ENCODE peak calls at places on chromosomes 1 and 21, in eight cellular contexts. One of them, this sample, is unnamed.

GRCh38 chr1:147479864-147480564 is 61.3 kb upstream of the BCL9 start:
- DNase-seq in RPMI8226: no peak
- DNase-seq in NCI-H1694 treated with DMSO at 0.1 percent for 48 hours: no peak
- DNase-seq in HuH-7: peak
- DNase-seq in GM19239: no peak
- DNase-seq in HEK293T: no peak
- DNase-seq in GM13977: no peak
- DNase-seq in mammary epithelial cell: no peak
- DNase-seq in this sample: no peak

GRCh38 chr1:188906921-188907641 is 1570.6 kb downstream of the BRINP3 start:
- DNase-seq in RPMI8226: no peak
- DNase-seq in NCI-H1694 treated with DMSO at 0.1 percent for 48 hours: no peak
- DNase-seq in HuH-7: no peak
- DNase-seq in GM19239: no peak
- DNase-seq in HEK293T: no peak
- DNase-seq in GM13977: no peak
- DNase-seq in mammary epithelial cell: no peak
- DNase-seq in this sample: no peak

GRCh38 chr1:113765306-113765705 is 6.0 kb upstream of the PHTF1 start:
- DNase-seq in RPMI8226: peak
- DNase-seq in NCI-H1694 treated with DMSO at 0.1 percent for 48 hours: no peak
- DNase-seq in HuH-7: no peak
- DNase-seq in GM19239: no peak
- DNase-seq in HEK293T: no peak
- DNase-seq in GM13977: no peak
- DNase-seq in mammary epithelial cell: no peak
- DNase-seq in this sample: no peak

GRCh38 chr21:43908167-43908566 is 43.1 kb downstream of the AGPAT3 start:
- DNase-seq in RPMI8226: no peak
- DNase-seq in NCI-H1694 treated with DMSO at 0.1 percent for 48 hours: no peak
- DNase-seq in HuH-7: no peak
- DNase-seq in GM19239: no peak
- DNase-seq in HEK293T: no peak
- DNase-seq in GM13977: no peak
- DNase-seq in mammary epithelial cell: no peak
- DNase-seq in this sample: peak

GRCh38 chr1:154962238-154962678 is 676 bp upstream of the PYGO2 start:
- DNase-seq in RPMI8226: peak
- DNase-seq in NCI-H1694 treated with DMSO at 0.1 percent for 48 hours: peak
- DNase-seq in HuH-7: no peak
- DNase-seq in GM19239: no peak
- DNase-seq in HEK293T: no peak
- DNase-seq in GM13977: peak
- DNase-seq in mammary epithelial cell: peak
- DNase-seq in this sample: peak

GRCh38 chr1:41498391-41498790 is 13.9 kb upstream of the EDN2 start:
- DNase-seq in RPMI8226: peak
- DNase-seq in NCI-H1694 treated with DMSO at 0.1 percent for 48 hours: no peak
- DNase-seq in HuH-7: no peak
- DNase-seq in GM19239: no peak
- DNase-seq in HEK293T: no peak
- DNase-seq in GM13977: no peak
- DNase-seq in mammary epithelial cell: peak
- DNase-seq in this sample: no peak

GRCh38 chr1:25568090-25568833 is 24.9 kb downstream of the LDLRAP1 start:
- DNase-seq in RPMI8226: no peak
- DNase-seq in NCI-H1694 treated with DMSO at 0.1 percent for 48 hours: peak
- DNase-seq in HuH-7: no peak
- DNase-seq in GM19239: no peak
- DNase-seq in HEK293T: no peak
- DNase-seq in GM13977: no peak
- DNase-seq in mammary epithelial cell: peak
- DNase-seq in this sample: no peak

GRCh38 chr1:32886828-32887414 is 630 bp downstream of the HPCA start:
- DNase-seq in RPMI8226: no peak
- DNase-seq in NCI-H1694 treated with DMSO at 0.1 percent for 48 hours: no peak
- DNase-seq in HuH-7: no peak
- DNase-seq in GM19239: no peak
- DNase-seq in HEK293T: no peak
- DNase-seq in GM13977: no peak
- DNase-seq in mammary epithelial cell: no peak
- DNase-seq in this sample: no peak

GRCh38 chr1:110192541-110192940 is 17.6 kb upstream of the KCNC4 start:
- DNase-seq in RPMI8226: no peak
- DNase-seq in NCI-H1694 treated with DMSO at 0.1 percent for 48 hours: no peak
- DNase-seq in HuH-7: no peak
- DNase-seq in GM19239: no peak
- DNase-seq in HEK293T: no peak
- DNase-seq in GM13977: no peak
- DNase-seq in mammary epithelial cell: no peak
- DNase-seq in this sample: no peak

GRCh38 chr1:235021321-235021720 is 107.3 kb downstream of the TOMM20 start:
- DNase-seq in RPMI8226: no peak
- DNase-seq in NCI-H1694 treated with DMSO at 0.1 percent for 48 hours: no peak
- DNase-seq in HuH-7: no peak
- DNase-seq in GM19239: no peak
- DNase-seq in HEK293T: no peak
- DNase-seq in GM13977: no peak
- DNase-seq in mammary epithelial cell: no peak
- DNase-seq in this sample: no peak

GRCh38 chr1:109649380-109649987 is 6.4 kb upstream of the GSTM4 start:
- DNase-seq in RPMI8226: peak
- DNase-seq in NCI-H1694 treated with DMSO at 0.1 percent for 48 hours: peak
- DNase-seq in HuH-7: no peak
- DNase-seq in GM19239: no peak
- DNase-seq in HEK293T: no peak
- DNase-seq in GM13977: no peak
- DNase-seq in mammary epithelial cell: no peak
- DNase-seq in this sample: no peak

GRCh38 chr1:155950829-155951228 is 9.4 kb downstream of the RXFP4 start:
- DNase-seq in RPMI8226: no peak
- DNase-seq in NCI-H1694 treated with DMSO at 0.1 percent for 48 hours: no peak
- DNase-seq in HuH-7: no peak
- DNase-seq in GM19239: no peak
- DNase-seq in HEK293T: no peak
- DNase-seq in GM13977: no peak
- DNase-seq in mammary epithelial cell: no peak
- DNase-seq in this sample: no peak

GRCh38 chr1:43439781-43440180 is 13.9 kb downstream of the HYI start:
- DNase-seq in RPMI8226: no peak
- DNase-seq in NCI-H1694 treated with DMSO at 0.1 percent for 48 hours: no peak
- DNase-seq in HuH-7: no peak
- DNase-seq in GM19239: no peak
- DNase-seq in HEK293T: no peak
- DNase-seq in GM13977: no peak
- DNase-seq in mammary epithelial cell: no peak
- DNase-seq in this sample: no peak

GRCh38 chr1:235253219-235253640 is 74.7 kb downstream of the ARID4B start:
- DNase-seq in RPMI8226: peak
- DNase-seq in NCI-H1694 treated with DMSO at 0.1 percent for 48 hours: peak
- DNase-seq in HuH-7: peak
- DNase-seq in GM19239: no peak
- DNase-seq in HEK293T: peak
- DNase-seq in GM13977: peak
- DNase-seq in mammary epithelial cell: peak
- DNase-seq in this sample: peak

GRCh38 chr1:225044258-225044657 is 114.8 kb downstream of the DNAH14 start:
- DNase-seq in RPMI8226: no peak
- DNase-seq in NCI-H1694 treated with DMSO at 0.1 percent for 48 hours: no peak
- DNase-seq in HuH-7: no peak
- DNase-seq in GM19239: no peak
- DNase-seq in HEK293T: no peak
- DNase-seq in GM13977: no peak
- DNase-seq in mammary epithelial cell: no peak
- DNase-seq in this sample: no peak

GRCh38 chr1:206663832-206664652 is 20.7 kb upstream of the MAPKAPK2 start:
- DNase-seq in RPMI8226: peak
- DNase-seq in NCI-H1694 treated with DMSO at 0.1 percent for 48 hours: peak
- DNase-seq in HuH-7: peak
- DNase-seq in GM19239: peak
- DNase-seq in HEK293T: peak
- DNase-seq in GM13977: peak
- DNase-seq in mammary epithelial cell: peak
- DNase-seq in this sample: peak

GRCh38 chr21:33278736-33279135 is 12.6 kb downstream of the IL10RB start:
- DNase-seq in RPMI8226: no peak
- DNase-seq in NCI-H1694 treated with DMSO at 0.1 percent for 48 hours: no peak
- DNase-seq in HuH-7: no peak
- DNase-seq in GM19239: no peak
- DNase-seq in HEK293T: no peak
- DNase-seq in GM13977: no peak
- DNase-seq in mammary epithelial cell: no peak
- DNase-seq in this sample: no peak

GRCh38 chr21:42289926-42290325 is 25.3 kb downstream of the TFF3 start:
- DNase-seq in RPMI8226: no peak
- DNase-seq in NCI-H1694 treated with DMSO at 0.1 percent for 48 hours: no peak
- DNase-seq in HuH-7: no peak
- DNase-seq in GM19239: no peak
- DNase-seq in HEK293T: no peak
- DNase-seq in GM13977: no peak
- DNase-seq in mammary epithelial cell: no peak
- DNase-seq in this sample: no peak

GRCh38 chr1:167216809-167217208 is 3.9 kb upstream of the POU2F1 start:
- DNase-seq in RPMI8226: no peak
- DNase-seq in NCI-H1694 treated with DMSO at 0.1 percent for 48 hours: no peak
- DNase-seq in HuH-7: no peak
- DNase-seq in GM19239: no peak
- DNase-seq in HEK293T: no peak
- DNase-seq in GM13977: no peak
- DNase-seq in mammary epithelial cell: no peak
- DNase-seq in this sample: no peak